ENCODE peak calls at places on chromosomes 5 and 9, in seven cellular contexts. C is epithelial cell of esophagus, E is pancreas, O is cardiac fibroblast, N is left ventricle myocardium inferior, Q is lower lobe of right lung, X is sigmoid colon. L is an unnamed sample.

GRCh38 chr5:173475780-173476179 is 140.7 kb downstream of the BOD1 start:
- DNase-seq in C (no peak), E (no peak), O (no peak), N (no peak), Q (no peak), X (no peak), L (no peak)

GRCh38 chr9:126298319-126298801 is 28.3 kb upstream of the MVB12B start:
- DNase-seq in C (no peak), E (no peak), O (no peak), N (no peak), Q (no peak), X (no peak), L (no peak)

GRCh38 chr5:147452137-147452838 is 57.6 kb downstream of the DPYSL3 start:
- DNase-seq in C (no peak), E (no peak), O (no peak), N (no peak), Q (no peak), X (peak), L (no peak)

GRCh38 chr5:71697967-71698366 is 21.1 kb upstream of the CARTPT start:
- DNase-seq in C (peak), E (no peak), O (no peak), N (peak), Q (no peak), X (no peak), L (no peak)

GRCh38 chr5:132225165-132226032 is 2.3 kb downstream of the P4HA2 start:
- DNase-seq in C (peak), E (peak), O (peak), N (peak), Q (no peak), X (peak), L (peak)

GRCh38 chr5:56175465-56175864 is 57.7 kb downstream of the ANKRD55 start:
- DNase-seq in C (peak), E (no peak), O (peak), N (no peak), Q (no peak), X (peak), L (peak)

GRCh38 chr5:111755942-111756353 is 1.0 kb downstream of the NREP start:
- DNase-seq in C (no peak), E (no peak), O (peak), N (no peak), Q (no peak), X (no peak), L (no peak)

GRCh38 chr5:149656576-149657182 is 73.4 kb upstream of the PPARGC1B start:
- DNase-seq in C (peak), E (no peak), O (no peak), N (peak), Q (no peak), X (no peak), L (no peak)

GRCh38 chr9:2964485-2964884 is 120.6 kb upstream of the PUM3 start:
- DNase-seq in C (no peak), E (no peak), O (no peak), N (no peak), Q (no peak), X (no peak), L (no peak)

GRCh38 chr9:87909310-87910041 is 8.3 kb upstream of the SPATA31C1 start:
- DNase-seq in C (no peak), E (peak), O (no peak), N (no peak), Q (peak), X (no peak), L (no peak)

GRCh38 chr9:88106492-88106891 is 31.8 kb downstream of the SPATA31C2 start:
- DNase-seq in C (peak), E (no peak), O (peak), N (no peak), Q (no peak), X (no peak), L (no peak)

GRCh38 chr9:87610200-87611155 is 112.8 kb downstream of the DAPK1 start:
- DNase-seq in C (peak), E (no peak), O (peak), N (no peak), Q (no peak), X (no peak), L (no peak)

GRCh38 chr5:100424787-100425186 is 110.4 kb upstream of the FAM174A start:
- DNase-seq in C (no peak), E (no peak), O (no peak), N (no peak), Q (no peak), X (no peak), L (no peak)

GRCh38 chr5:37580106-37580505 is 201.0 kb downstream of the WDR70 start:
- DNase-seq in C (no peak), E (no peak), O (no peak), N (no peak), Q (no peak), X (no peak), L (no peak)

GRCh38 chr5:88785396-88786216 is 97.4 kb downstream of the MEF2C start:
- DNase-seq in C (peak), E (no peak), O (peak), N (no peak), Q (no peak), X (peak), L (peak)

GRCh38 chr9:120878188-120879130 is 1.5 kb upstream of the PHF19 start:
- DNase-seq in C (no peak), E (no peak), O (no peak), N (no peak), Q (no peak), X (no peak), L (no peak)

GRCh38 chr9:129491486-129491855 is 129.4 kb downstream of the C9orf50 start:
- DNase-seq in C (no peak), E (no peak), O (no peak), N (peak), Q (peak), X (peak), L (no peak)

GRCh38 chr5:167614294-167615104 is 676.9 kb upstream of the WWC1 start:
- DNase-seq in C (no peak), E (no peak), O (no peak), N (no peak), Q (no peak), X (no peak), L (no peak)

GRCh38 chr5:174843263-174844250 is 119.2 kb downstream of the MSX2 start:
- DNase-seq in C (no peak), E (no peak), O (peak), N (peak), Q (no peak), X (peak), L (no peak)

GRCh38 chr5:113250341-113250953 is 184.3 kb downstream of the TSSK1B start:
- DNase-seq in C (no peak), E (no peak), O (peak), N (peak), Q (no peak), X (peak), L (peak)

GRCh38 chr5:55220433-55221185 is 6.5 kb downstream of the MCIDAS start:
- DNase-seq in C (peak), E (no peak), O (no peak), N (no peak), Q (no peak), X (no peak), L (no peak)

GRCh38 chr5:157265714-157266285 is at the start of gene CYFIP2:
- DNase-seq in C (peak), E (peak), O (no peak), N (peak), Q (peak), X (peak), L (no peak)

GRCh38 chr9:3337515-3337914 is 188.3 kb downstream of the RFX3 start:
- DNase-seq in C (peak), E (no peak), O (peak), N (peak), Q (no peak), X (no peak), L (no peak)

GRCh38 chr5:93789173-93790070 is 48.0 kb upstream of the POU5F2 start:
- DNase-seq in C (peak), E (no peak), O (peak), N (no peak), Q (no peak), X (no peak), L (peak)

GRCh38 chr5:103522586-103522985 is 40.0 kb downstream of the NUDT12 start:
- DNase-seq in C (no peak), E (no peak), O (peak), N (no peak), Q (no peak), X (no peak), L (no peak)

GRCh38 chr5:117594165-117594564 is 1019.5 kb upstream of the SEMA6A start:
- DNase-seq in C (no peak), E (no peak), O (peak), N (no peak), Q (no peak), X (peak), L (no peak)

GRCh38 chr5:173570321-173571090 is 45.9 kb downstream of the BOD1 start:
- DNase-seq in C (no peak), E (no peak), O (no peak), N (no peak), Q (no peak), X (peak), L (no peak)

GRCh38 chr5:591746-592145 is 20.4 kb upstream of the CEP72 start:
- DNase-seq in C (no peak), E (no peak), O (no peak), N (no peak), Q (no peak), X (peak), L (no peak)

GRCh38 chr5:132484386-132484715 is 6.2 kb downstream of the IRF1 start:
- DNase-seq in C (no peak), E (no peak), O (no peak), N (peak), Q (no peak), X (peak), L (no peak)

GRCh38 chr9:117413346-117414219 is 1.3 kb downstream of the ASTN2 start:
- DNase-seq in C (no peak), E (peak), O (no peak), N (no peak), Q (no peak), X (no peak), L (no peak)

GRCh38 chr5:33641722-33642505 is 201.1 kb downstream of the TARS1 start:
- DNase-seq in C (no peak), E (no peak), O (peak), N (no peak), Q (no peak), X (no peak), L (peak)

GRCh38 chr9:122360891-122361290 is 9.9 kb upstream of the PTGS1 start:
- DNase-seq in C (peak), E (no peak), O (no peak), N (no peak), Q (no peak), X (no peak), L (no peak)

DNA sequence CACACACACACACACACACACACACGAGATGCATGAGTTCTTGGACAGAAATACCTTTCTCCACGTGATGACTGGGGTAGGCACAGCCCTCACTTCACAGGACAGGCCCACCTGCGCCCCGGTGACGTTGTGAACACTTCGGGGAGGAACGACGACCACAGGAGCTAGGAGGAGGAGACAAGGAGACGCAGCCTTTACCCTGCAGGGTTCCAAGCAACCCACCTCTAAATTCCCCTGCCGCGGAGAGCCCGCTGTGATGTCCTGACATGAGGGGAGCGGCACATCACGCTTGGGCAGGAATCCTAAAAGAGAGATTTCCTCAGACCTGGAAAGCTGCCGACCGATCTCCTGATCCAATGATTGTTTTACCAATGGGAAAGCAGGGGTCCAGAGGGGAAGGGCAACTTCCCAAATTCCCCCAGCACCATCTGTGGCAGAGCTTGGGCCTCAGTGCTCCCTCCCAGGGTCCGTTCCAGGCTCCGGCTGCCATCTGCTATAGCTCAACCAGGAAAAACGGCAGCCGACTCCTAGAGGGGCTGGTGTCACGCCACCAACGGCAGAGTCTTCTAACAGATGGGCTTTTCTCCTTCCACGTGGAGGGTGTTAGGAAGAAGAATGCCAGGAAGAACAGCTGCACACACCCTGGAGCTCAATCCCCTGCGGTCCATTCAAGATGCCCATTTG is 10.1 kb downstream of the IGFBPL1 start:
- DNase-seq in C (no peak), E (no peak), O (no peak), N (no peak), Q (no peak), X (peak), L (no peak)
- H3K4me3 ChIP-seq in C (no peak), E (no peak), O (no peak), N (no peak), Q (no peak), X (no peak), L (no peak)

DNA sequence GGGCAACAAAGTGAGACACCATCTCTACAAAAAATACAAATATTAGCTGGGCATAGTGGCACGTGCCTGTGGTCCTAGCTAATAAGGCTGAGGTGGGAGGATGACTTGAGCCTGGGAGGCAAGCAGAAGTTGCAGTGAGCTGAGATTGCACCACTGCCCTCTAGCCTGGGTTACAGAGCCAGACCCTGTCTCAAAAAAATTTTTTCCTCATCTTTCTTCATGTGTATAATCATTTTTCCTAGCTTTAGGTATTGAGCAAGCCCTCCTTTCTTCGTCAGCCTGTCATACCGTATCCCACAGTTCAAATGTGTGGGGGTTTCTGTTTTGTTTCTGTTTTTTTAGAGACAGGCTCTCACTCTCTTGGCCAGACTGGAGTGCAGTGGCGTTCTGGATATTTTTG is 41.3 kb downstream of the EHMT1 start:
- DNase-seq in C (no peak), E (no peak), O (peak), N (no peak), Q (no peak), X (peak), L (no peak)
- TF ChIP-seq CTCF in C (no peak), E (no peak), O (no peak), N (no peak), Q (no peak), X (no peak), L (no peak)

DNA sequence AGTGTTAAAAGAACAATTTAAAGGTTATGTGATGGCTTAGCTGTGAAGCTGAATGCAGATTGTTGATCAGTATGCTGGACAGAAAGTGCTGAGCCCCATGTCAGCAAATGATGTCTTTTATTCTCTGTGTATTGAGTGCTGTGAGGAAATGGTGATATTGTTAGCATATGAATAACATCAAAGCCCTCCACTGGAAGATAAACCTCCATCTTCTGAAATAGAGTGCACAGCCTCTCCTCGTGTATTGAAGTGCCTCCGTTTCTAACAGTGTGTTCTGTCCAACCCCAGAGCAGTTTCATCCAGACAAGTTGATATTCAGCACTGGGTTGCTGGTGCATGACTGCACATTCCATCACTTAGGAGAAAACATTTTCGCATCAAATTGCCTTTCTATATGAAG is 242.9 kb downstream of the CSNK1G3 start:
- DNase-seq in C (no peak), E (no peak), O (peak), N (no peak), Q (no peak), X (no peak), L (no peak)
- H3K4me3 ChIP-seq in C (no peak), E (no peak), O (no peak), N (no peak), Q (no peak), X (no peak), L (no peak)

DNA sequence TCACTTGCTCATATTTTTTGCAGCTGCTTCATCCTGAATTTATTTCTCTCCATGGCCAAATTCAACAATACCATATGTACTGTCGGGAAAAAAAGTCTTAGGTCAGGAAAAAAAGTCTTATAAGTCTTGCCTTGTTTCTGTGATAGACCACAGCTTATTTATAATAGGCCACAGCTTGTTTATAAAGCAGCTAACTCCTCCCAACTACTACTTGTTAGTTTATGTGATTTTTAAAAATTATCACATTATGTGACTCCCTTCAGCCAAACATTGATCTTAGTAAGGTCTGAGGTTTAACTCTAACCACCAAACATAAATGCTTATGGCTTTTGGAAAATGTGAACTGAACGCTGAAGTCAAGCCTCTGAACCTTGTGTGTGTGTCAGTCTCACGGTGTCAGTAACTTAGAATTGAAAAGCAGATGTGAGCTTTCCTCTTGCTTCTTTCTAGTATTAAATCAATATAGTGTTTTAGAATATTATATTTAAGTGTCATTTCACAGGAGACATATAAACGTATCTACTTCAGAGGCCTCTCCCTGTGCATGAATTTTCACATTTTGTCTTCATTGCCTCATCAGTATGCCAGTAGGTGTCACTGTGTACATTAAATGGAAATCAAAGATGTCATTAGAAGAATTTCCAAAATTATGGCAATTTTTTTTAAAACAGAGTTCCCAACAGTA is 51.3 kb downstream of the SNX24 start:
- DNase-seq in C (peak), E (no peak), O (peak), N (no peak), Q (no peak), X (no peak), L (no peak)
- TF ChIP-seq CTCF in C (peak), E (peak), O (peak), N (peak), Q (peak), X (peak), L (peak)

DNA sequence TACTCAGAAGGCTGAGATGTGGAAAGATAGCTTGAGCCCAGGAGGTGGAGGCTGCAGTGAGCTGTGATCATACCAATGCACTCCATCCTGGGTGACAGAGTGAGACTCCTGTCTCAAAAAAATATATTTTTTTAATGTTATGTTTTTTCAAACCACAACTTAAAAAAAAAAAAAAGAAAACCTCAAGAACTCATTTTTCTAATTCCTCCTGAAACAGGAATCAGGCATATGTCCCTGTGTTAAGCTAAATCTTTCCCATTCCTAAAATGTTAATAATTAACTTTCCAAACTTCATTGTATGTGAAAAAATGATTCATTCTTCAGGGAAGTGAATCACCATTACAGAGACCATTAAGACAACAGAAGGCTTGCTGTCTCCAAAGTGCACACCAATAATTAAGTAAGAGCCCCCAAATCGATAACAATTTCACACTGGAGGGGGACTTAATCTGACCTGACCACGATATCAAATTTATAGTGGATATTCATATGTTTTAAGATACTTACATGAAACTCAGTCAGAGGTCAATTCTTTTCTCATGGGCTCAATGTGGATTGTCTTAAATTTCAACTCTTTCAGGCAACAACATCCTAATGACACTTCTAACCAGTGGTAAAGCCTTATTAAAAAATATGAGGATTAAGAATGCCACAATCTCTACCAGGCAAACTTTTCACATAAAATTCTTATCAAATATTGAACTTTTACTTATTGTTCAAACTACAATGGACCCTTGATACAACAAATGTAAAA is 5.2 kb downstream of the CEMIP2 start:
- DNase-seq in C (peak), E (no peak), O (peak), N (no peak), Q (no peak), X (no peak), L (peak)
- H3K4me3 ChIP-seq in C (no peak), E (no peak), O (no peak), N (no peak), Q (peak), X (no peak), L (no peak)

DNA sequence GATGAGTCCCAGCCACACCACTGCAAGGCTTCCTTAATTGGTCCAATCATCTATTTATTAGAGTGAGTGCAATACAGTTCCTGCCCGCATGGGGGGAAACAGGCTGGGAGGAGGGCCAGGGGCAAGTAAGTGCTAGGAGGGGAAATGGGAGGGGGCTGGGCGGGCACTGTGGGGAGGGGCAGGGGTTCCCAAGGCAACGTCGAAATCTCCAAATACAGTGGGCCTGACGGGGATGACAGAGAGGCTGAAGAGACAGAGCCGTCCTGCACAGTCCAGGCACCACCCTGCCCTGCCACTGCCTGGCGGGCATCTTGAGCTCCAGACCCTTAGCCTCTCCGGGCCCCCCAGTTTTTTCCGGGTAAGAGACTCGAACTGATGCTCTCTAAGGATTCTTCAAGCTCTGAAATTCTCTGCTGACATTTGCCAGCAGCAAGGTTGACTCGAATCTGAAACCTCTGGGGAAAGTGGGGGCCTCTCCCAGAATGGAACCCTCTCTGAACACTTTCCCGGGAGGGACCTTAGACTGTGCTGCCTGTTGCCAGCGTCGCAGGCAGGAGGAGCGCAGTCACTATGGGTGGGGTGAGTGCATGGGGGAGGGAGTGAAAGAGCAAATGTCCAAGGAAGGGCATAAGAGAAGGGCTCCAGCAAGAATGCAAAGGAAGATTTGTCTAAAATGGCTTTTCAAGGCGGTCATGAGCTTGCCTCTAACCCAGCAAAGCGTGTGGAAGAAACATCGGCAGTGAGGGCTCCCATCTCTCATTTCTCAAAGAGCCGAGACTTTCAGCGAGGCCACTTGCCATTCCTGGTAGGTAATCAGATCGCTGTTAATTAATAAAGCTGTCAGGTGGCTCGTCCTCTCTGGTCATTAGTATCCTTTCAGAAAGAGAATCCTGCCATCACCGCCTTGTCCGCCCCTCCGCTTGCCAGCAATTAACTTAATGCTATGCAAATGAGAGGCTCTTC is 98.9 kb downstream of the GTF3C4 start:
- DNase-seq in C (peak), E (peak), O (peak), N (peak), Q (peak), X (peak), L (no peak)
- TF ChIP-seq CTCF in C (peak), E (peak), O (peak), N (peak), Q (peak), X (no peak), L (peak)